ENCODE peak calls at places on chromosomes 6 and 20, in seven cellular contexts. M is type B pancreatic cell, B is head of caudate nucleus, N is retina, C is fibroblast of mammary gland, S is heart left ventricle, A is occipital lobe. Z is an unnamed sample.

GRCh38 chr6:129289442-129289841 is 406.5 kb downstream of the LAMA2 start:
- DNase-seq in M (no peak), A (no peak), C (no peak), S (no peak), B (no peak), N (no peak), Z (no peak)

GRCh38 chr6:169452117-169452868 is 198.6 kb upstream of the THBS2 start:
- DNase-seq in M (no peak), C (peak), N (no peak), B (no peak), S (peak), A (peak), Z (peak)

GRCh38 chr6:117448732-117449131 is 23.0 kb upstream of the ROS1 start:
- DNase-seq in M (no peak), S (no peak), B (no peak), A (no peak), C (peak), N (no peak), Z (no peak)

GRCh38 chr20:5821627-5822215 is 71.5 kb downstream of the SHLD1 start:
- DNase-seq in S (no peak), C (peak), B (no peak), M (no peak), N (no peak), A (no peak), Z (no peak)

GRCh38 chr6:39193201-39193791 is 36.0 kb downstream of the KCNK5 start:
- DNase-seq in N (peak), A (no peak), B (peak), S (no peak), C (no peak), M (no peak), Z (no peak)

GRCh38 chr6:6780231-6780630 is 191.7 kb downstream of the LY86 start:
- DNase-seq in A (no peak), C (no peak), S (no peak), M (no peak), B (no peak), N (no peak), Z (no peak)

GRCh38 chr6:79922018-79922417 is 25.3 kb downstream of the ELOVL4 start:
- DNase-seq in M (no peak), N (no peak), A (no peak), S (no peak), C (no peak), B (no peak), Z (no peak)

GRCh38 chr20:8232332-8232731 is 100.3 kb downstream of the PLCB1 start:
- DNase-seq in S (no peak), C (no peak), B (no peak), M (no peak), N (no peak), A (peak), Z (no peak)

GRCh38 chr6:73521351-73522254 is 771 bp upstream of the EEF1A1 start:
- DNase-seq in M (peak), A (peak), B (no peak), N (peak), C (peak), S (peak), Z (no peak)

GRCh38 chr6:30071081-30071818 is 4.3 kb downstream of the PPP1R11 start:
- DNase-seq in B (peak), C (peak), A (no peak), S (peak), M (no peak), N (peak), Z (no peak)

GRCh38 chr20:62702886-62703852 is 5.5 kb upstream of the NTSR1 start:
- DNase-seq in M (no peak), C (peak), N (peak), B (no peak), A (no peak), S (no peak), Z (peak)

GRCh38 chr20:51087306-51087705 is 64.4 kb upstream of the KCNG1 start:
- DNase-seq in M (no peak), C (no peak), N (no peak), B (no peak), A (no peak), S (no peak), Z (no peak)

GRCh38 chr6:10582774-10583508 is 61.8 kb downstream of the GCNT2 start:
- DNase-seq in B (no peak), C (no peak), M (no peak), S (no peak), A (no peak), N (no peak), Z (no peak)

GRCh38 chr20:25071722-25072121 is 10.2 kb downstream of the VSX1 start:
- DNase-seq in A (no peak), S (no peak), M (peak), N (no peak), C (no peak), B (peak), Z (no peak)